ENCODE peak calls at places on chromosomes 3 and 15, in five cellular contexts. F is activated T-cell treated with anti-CD3 and anti-CD28 coated beads for 1 hour, V is activated T-helper 1 cell treated with Interleukin-2 at 50 U/mL for 16 hours, W is GM18507, L is endodermal cell. J is an unnamed sample.

GRCh38 chr3:13020159-13020558 is 53.1 kb downstream of the IQSEC1 start:
- DNase-seq in F (no peak), V (no peak), W (no peak), L (no peak), J (no peak)

GRCh38 chr3:193572426-193572908 is 17.8 kb upstream of the ATP13A4 start:
- DNase-seq in F (peak), V (no peak), W (peak), L (peak), J (peak)

GRCh38 chr3:5787863-5788488 is 600.5 kb downstream of the EDEM1 start:
- DNase-seq in F (no peak), V (no peak), W (no peak), L (peak), J (peak)

GRCh38 chr15:65580287-65580686 is 30.6 kb downstream of the INTS14 start:
- DNase-seq in F (no peak), V (no peak), W (no peak), L (peak), J (no peak)

GRCh38 chr15:26970712-26971210 is at the start of gene GABRG3:
- DNase-seq in F (no peak), V (no peak), W (no peak), L (peak), J (no peak)

GRCh38 chr3:141151439-141151838 is 80.2 kb upstream of the PXYLP1 start:
- DNase-seq in F (no peak), V (no peak), W (no peak), L (no peak), J (no peak)

GRCh38 chr15:67127925-67128324 is 62.5 kb downstream of the SMAD3 start:
- DNase-seq in F (no peak), V (no peak), W (no peak), L (peak), J (peak)

GRCh38 chr3:69326821-69327433 is 59.0 kb downstream of the FRMD4B start:
- DNase-seq in F (no peak), V (no peak), W (peak), L (no peak), J (no peak)

GRCh38 chr3:130849111-130849552 is 44.8 kb upstream of the ATP2C1 start:
- DNase-seq in F (no peak), V (no peak), W (no peak), L (no peak), J (peak)

GRCh38 chr3:174072675-174073074 is 675.1 kb downstream of the NLGN1 start:
- DNase-seq in F (no peak), V (no peak), W (no peak), L (no peak), J (no peak)

GRCh38 chr3:120645083-120645800 is 36.8 kb downstream of the HGD start:
- DNase-seq in F (no peak), V (no peak), W (no peak), L (no peak), J (no peak)

GRCh38 chr3:185720326-185720725 is 104.5 kb downstream of the IGF2BP2 start:
- DNase-seq in F (no peak), V (no peak), W (no peak), L (no peak), J (no peak)

GRCh38 chr15:71806452-71806931 is 3.9 kb upstream of the NR2E3 start:
- DNase-seq in F (no peak), V (no peak), W (no peak), L (peak), J (no peak)

GRCh38 chr15:47688573-47689086 is 28.7 kb upstream of the SEMA6D start:
- DNase-seq in F (no peak), V (no peak), W (no peak), L (no peak), J (no peak)

GRCh38 chr3:178434206-178434805 is 101.9 kb upstream of the KCNMB2 start:
- DNase-seq in F (no peak), V (no peak), W (no peak), L (no peak), J (no peak)

GRCh38 chr3:21484323-21485154 is 266.5 kb downstream of the ZNF385D start:
- DNase-seq in F (no peak), V (no peak), W (no peak), L (peak), J (peak)

GRCh38 chr15:67853454-67853853 is 13.6 kb upstream of the RNU6-1 start:
- DNase-seq in F (no peak), V (no peak), W (no peak), L (no peak), J (no peak)

GRCh38 chr15:70514236-70514635 is 249.1 kb downstream of the UACA start:
- DNase-seq in F (no peak), V (no peak), W (no peak), L (no peak), J (no peak)

GRCh38 chr15:40130799-40131502 is 22.3 kb upstream of the BMF start:
- DNase-seq in F (no peak), V (no peak), W (no peak), L (no peak), J (no peak)

GRCh38 chr3:129596194-129597086 is 10.0 kb downstream of the PLXND1 start:
- DNase-seq in F (no peak), V (no peak), W (no peak), L (peak), J (peak)

GRCh38 chr15:65666257-65666656 is 44.5 kb downstream of the SLC24A1 start:
- DNase-seq in F (no peak), V (no peak), W (no peak), L (no peak), J (no peak)

GRCh38 chr15:59274126-59274970 is 67.7 kb downstream of the LDHAL6B start:
- DNase-seq in F (no peak), V (no peak), W (no peak), L (no peak), J (no peak)

GRCh38 chr3:31984321-31984720 is 2.8 kb downstream of the ZNF860 start:
- DNase-seq in F (no peak), V (no peak), W (no peak), L (no peak), J (no peak)

GRCh38 chr15:64892850-64893403 is 18.8 kb upstream of the ANKDD1A start:
- DNase-seq in F (no peak), V (no peak), W (no peak), L (peak), J (no peak)